ENCODE peak calls at places on chromosome 17, in four cellular contexts. D is K562, Z is mammary epithelial cell, F is A549. M is an unnamed sample.

GRCh38 chr17:72244942-72245341 is 124.1 kb downstream of the SOX9 start:
- DNase-seq in D (no peak), Z (no peak), F (no peak), M (no peak)

GRCh38 chr17:12600349-12600748 is 65.3 kb upstream of the MYOCD start:
- DNase-seq in D (no peak), Z (no peak), F (no peak), M (no peak)

GRCh38 chr17:62705781-62706597 is 78.5 kb downstream of the MRC2 start:
- DNase-seq in D (no peak), Z (peak; percentile 50), F (no peak), M (no peak)

GRCh38 chr17:82023447-82024241 is 539 bp downstream of the LRRC45 start:
- DNase-seq in D (no peak), Z (peak; percentile 29), F (peak; percentile 39), M (peak; percentile 59)

GRCh38 chr17:67633751-67634191 is 84.0 kb upstream of the NOL11 start:
- DNase-seq in D (no peak), Z (no peak), F (no peak), M (no peak)

GRCh38 chr17:38591759-38592241 is 14.0 kb downstream of the SRCIN1 start:
- DNase-seq in D (no peak), Z (peak; percentile 80), F (no peak), M (no peak)

GRCh38 chr17:74466111-74466784 is at the start of gene CD300A:
- DNase-seq in D (no peak), Z (no peak), F (no peak), M (peak; percentile 74)

GRCh38 chr17:3213587-3213986 is 6.1 kb downstream of the OR1A1 start:
- DNase-seq in D (no peak), Z (no peak), F (no peak), M (no peak)

GRCh38 chr17:27299384-27300049 is 5.6 kb downstream of the WSB1 start:
- DNase-seq in D (no peak), Z (no peak), F (no peak), M (no peak)

GRCh38 chr17:37742762-37743611 is 1.9 kb downstream of the HNF1B start:
- DNase-seq in D (no peak), Z (no peak), F (peak; percentile 55), M (no peak)

GRCh38 chr17:42317256-42317966 is 29.1 kb downstream of the STAT5A start:
- DNase-seq in D (no peak), Z (no peak), F (no peak), M (no peak)

GRCh38 chr17:56322991-56323390 is 169.7 kb downstream of the ANKFN1 start:
- DNase-seq in D (no peak), Z (no peak), F (no peak), M (no peak)

DNA sequence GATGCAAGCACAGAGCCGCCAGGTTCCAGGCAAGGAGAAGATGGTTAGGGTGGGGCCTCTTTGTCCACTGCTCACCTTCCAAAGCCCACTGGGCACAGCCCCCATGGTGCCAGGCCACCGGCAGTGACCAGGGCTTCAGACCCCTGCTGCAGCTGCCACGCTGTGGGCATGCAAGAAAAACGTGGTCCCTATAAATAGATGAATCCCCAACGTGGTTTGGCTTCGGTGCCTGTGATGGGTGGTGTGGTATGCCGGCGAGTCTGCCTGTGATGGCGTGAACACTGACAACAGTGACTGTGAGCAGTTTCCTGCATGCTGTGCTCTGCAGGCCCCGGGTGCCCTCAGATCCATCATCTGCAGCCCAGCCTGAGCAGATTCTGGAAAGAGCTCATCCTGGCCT is 36.6 kb downstream of the RAB11FIP4 start:
- DNase-seq in D (no peak), Z (no peak), F (no peak), M (no peak)
- H3K4me2 ChIP-seq in D (no peak overlapping the region), Z (no peak overlapping the region), F (no peak overlapping the region), M (no peak overlapping the region)

DNA sequence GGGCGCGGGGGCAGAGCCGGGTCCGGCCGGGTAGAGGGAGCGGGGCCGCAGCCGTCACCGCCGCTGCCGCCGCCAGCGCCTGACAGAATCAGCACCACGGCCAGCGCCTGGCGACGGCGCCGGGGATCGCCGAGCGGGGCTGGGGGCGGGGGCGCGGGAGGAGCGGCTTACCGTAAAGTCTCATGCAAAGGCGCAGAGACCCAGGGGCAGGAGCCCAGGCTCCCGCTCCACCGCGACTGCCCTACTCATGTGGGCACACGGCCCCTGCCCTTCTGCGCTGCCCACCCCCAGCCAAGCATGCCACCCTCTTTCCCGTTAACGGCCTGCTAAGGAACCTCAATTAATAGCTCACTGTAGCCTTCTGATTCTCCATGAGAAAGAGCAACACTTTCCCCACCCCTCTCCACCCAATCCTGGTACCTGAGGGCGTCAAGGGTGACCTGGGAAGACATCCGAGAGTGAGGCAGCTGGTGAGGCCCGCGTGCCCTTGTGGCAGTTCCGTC is at the start of gene SEZ6:
- DNase-seq in D (peak; percentile 84), Z (peak; percentile 47), F (peak; percentile 79), M (peak; percentile 44)
- H3K4me2 ChIP-seq in D (no peak within 1 kb of the TSS), Z (no peak within 1 kb of the TSS), F (peak within 1 kb of the TSS; percentile 89), M (no peak within 1 kb of the TSS)

GRCh38 chr17:76276461-76277299 is 11.5 kb downstream of the UBALD2 start:
- DNase-seq in D (no peak), Z (no peak), F (no peak), M (no peak)

GRCh38 chr17:76274559-76274956 is 9.4 kb downstream of the UBALD2 start:
- DNase-seq in D (no peak), Z (no peak), F (no peak), M (no peak)

GRCh38 chr17:76273923-76274558 is 8.9 kb downstream of the UBALD2 start:
- DNase-seq in D (no peak), Z (no peak), F (no peak), M (peak; percentile 38)

GRCh38 chr17:76276069-76276431 is 10.9 kb downstream of the UBALD2 start:
- DNase-seq in D (no peak), Z (no peak), F (no peak), M (no peak)

GRCh38 chr17:76275382-76276068 is 10.4 kb downstream of the UBALD2 start:
- DNase-seq in D (no peak), Z (no peak), F (no peak), M (no peak)
- H3K4me2 ChIP-seq in D (no peak overlapping the region), Z (no peak overlapping the region), F (no peak overlapping the region), M (no peak overlapping the region)

GRCh38 chr17:78925234-78925633 is at the start of gene TIMP2:
- DNase-seq in D (peak; percentile 66), Z (no peak), F (peak; percentile 87), M (peak; percentile 52)

GRCh38 chr17:78922876-78923498 is 2.2 kb downstream of the TIMP2 start:
- DNase-seq in D (no peak), Z (no peak), F (no peak), M (no peak)

GRCh38 chr17:78923660-78924453 is 1.3 kb downstream of the TIMP2 start:
- DNase-seq in D (peak; percentile 42), Z (peak; percentile 81), F (peak; percentile 93), M (peak; percentile 75)

GRCh38 chr17:78925662-78926555 is 722 bp upstream of the TIMP2 start:
- DNase-seq in D (no peak), Z (no peak), F (no peak), M (no peak)

GRCh38 chr17:78924481-78925151 is 571 bp downstream of the TIMP2 start:
- DNase-seq in D (no peak), Z (no peak), F (no peak), M (no peak)
- H3K4me2 ChIP-seq in D (no peak overlapping the region), Z (peak overlapping the region; percentile 73), F (peak overlapping the region; percentile 99), M (peak overlapping the region; percentile 27)

GRCh38 chr17:66633322-66633965 is 201.5 kb upstream of the CACNG5 start:
- DNase-seq in D (no peak), Z (no peak), F (no peak), M (no peak)
- H3K4me2 ChIP-seq in D (no peak overlapping the region), Z (no peak overlapping the region), F (no peak overlapping the region), M (no peak overlapping the region)

DNA sequence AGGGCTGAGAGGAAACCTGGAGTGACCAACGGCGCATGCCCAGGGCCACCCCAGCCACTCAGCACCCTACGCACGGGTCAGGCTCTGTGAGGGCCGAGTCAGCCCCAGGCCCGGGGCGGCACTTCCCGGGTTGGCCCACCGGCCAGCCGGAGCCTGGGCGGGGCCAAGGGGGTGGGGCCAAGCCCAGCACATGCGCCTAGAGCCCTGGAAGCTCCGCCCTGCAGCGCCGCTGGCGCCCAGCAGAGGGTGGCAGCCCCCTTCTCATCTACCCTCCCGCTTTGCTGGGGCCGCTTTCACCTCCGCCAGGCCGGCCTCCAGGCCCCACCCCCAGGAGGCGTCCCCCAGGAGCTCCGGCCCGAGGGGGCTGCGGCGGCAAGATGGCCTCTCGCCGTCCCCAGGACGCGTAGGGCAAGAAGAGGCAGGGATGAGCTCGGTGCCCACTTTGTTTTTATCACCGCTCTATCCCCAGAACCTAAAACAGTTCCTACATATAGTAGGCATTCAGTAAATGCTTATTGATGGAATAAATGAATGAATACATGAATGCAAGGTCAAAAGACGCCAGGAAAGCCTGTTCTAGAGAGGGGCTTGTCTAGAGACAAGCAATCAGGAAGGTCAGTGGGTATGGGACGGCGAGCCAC is 31.3 kb downstream of the MYO18A start:
- DNase-seq in D (peak; percentile 94), Z (peak; percentile 84), F (peak; percentile 92), M (peak; percentile 95)
- H3K4me2 ChIP-seq in D (peak overlapping the region; percentile 70), Z (peak overlapping the region; percentile 82), F (peak overlapping the region; percentile 87), M (peak overlapping the region; percentile 75)

GRCh38 chr17:77381185-77381700 is 240.5 kb downstream of the SEC14L1 start:
- DNase-seq in D (no peak), Z (no peak), F (no peak), M (no peak)

GRCh38 chr17:77382356-77382911 is 241.7 kb downstream of the SEC14L1 start:
- DNase-seq in D (no peak), Z (no peak), F (no peak), M (peak; percentile 85)

GRCh38 chr17:77382966-77383612 is 242.3 kb downstream of the SEC14L1 start:
- DNase-seq in D (no peak), Z (peak; percentile 54), F (no peak), M (peak; percentile 56)

GRCh38 chr17:77380411-77381184 is 239.8 kb downstream of the SEC14L1 start:
- DNase-seq in D (no peak), Z (no peak), F (no peak), M (no peak)

DNA sequence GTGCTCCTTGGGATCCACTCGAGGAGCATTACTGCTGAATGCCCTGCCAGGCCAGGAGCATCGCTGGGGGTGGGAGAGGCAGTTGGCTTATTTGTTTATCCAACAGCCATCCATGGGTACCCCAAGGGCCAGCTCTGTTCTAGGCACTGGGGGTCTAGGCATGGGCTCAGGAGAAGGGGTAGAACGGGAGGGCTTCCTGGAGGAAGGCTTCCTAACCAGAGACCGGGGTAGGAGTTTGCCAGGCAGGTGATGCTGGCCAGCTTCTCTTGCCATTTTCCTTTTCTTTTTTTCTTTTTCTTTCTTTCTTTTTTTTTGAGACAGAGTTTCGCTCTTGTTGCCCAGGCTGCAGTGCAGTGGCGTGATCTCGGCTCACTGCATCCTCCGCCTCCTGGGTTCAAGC is 241.0 kb downstream of the SEC14L1 start:
- DNase-seq in D (no peak), Z (no peak), F (no peak), M (no peak)
- H3K4me2 ChIP-seq in D (no peak overlapping the region), Z (no peak overlapping the region), F (no peak overlapping the region), M (peak overlapping the region; percentile 68)

DNA sequence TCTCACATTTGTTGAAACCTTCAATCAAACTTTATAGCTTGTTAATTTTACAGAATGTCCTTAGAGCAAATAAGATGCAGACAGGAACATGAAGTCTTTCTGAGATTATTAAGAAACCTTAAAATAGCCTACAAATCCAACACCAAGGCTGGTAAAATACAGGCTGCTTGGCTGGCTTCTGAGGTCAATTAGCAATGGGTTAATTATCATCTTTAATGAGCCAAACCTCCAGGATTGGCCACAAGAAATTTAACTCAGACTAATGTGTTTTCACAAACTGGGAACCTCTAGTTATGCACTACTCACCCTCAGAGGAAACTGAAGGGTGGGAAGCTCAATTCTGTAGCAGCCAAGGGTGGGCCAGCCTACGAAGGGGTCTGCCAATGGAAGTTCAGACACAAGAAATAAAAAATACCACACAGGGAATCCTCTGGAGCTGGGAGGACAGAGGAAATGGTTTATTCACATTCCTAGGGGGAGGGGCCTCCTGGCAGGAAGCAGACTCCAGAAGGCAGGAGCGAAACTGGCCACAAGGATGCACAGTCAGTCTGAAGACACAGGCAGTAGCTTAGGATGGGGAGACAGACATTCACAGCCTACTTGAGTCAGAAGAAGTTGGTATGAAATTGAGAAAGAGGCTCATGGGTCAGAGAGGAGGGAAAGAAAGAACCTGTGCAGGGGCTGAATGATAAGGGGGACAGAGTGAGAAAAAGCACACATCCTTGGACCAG is 36.1 kb downstream of the HIC1 start:
- DNase-seq in D (no peak), Z (peak; percentile 68), F (peak; percentile 54), M (no peak)
- H3K4me2 ChIP-seq in D (no peak overlapping the region), Z (no peak overlapping the region), F (no peak overlapping the region), M (peak overlapping the region; percentile 70)